ENCODE peak calls at places on chromosomes 3 and 15, in six cellular contexts. A is psoas muscle, X is amniotic stem cell, V is mesendoderm, L is GM12865, C is AML-193. W is an unnamed sample.
A peak's percentile ranks its signal among the peaks of the same experiment; 100 is the strongest.

GRCh38 chr3:146817705-146818104 is 212.6 kb upstream of the PLSCR5 start:
- DNase-seq in A (no peak), X (peak; percentile 34), V (peak; percentile 50), L (no peak), C (no peak), W (no peak)

GRCh38 chr15:75329571-75329970 is 6.3 kb upstream of the COMMD4 start:
- DNase-seq in A (no peak), X (no peak), V (no peak), L (no peak), C (no peak), W (no peak)

GRCh38 chr15:75153084-75153483 is 48.6 kb upstream of the C15orf39 start:
- DNase-seq in A (no peak), X (no peak), V (peak; percentile 55), L (peak; percentile 87), C (peak; percentile 40), W (no peak)

GRCh38 chr3:72255736-72256559 is 471.0 kb upstream of the PROK2 start:
- DNase-seq in A (no peak), X (no peak), V (peak; percentile 33), L (peak; percentile 57), C (no peak), W (no peak)

GRCh38 chr3:191136347-191136746 is 62.7 kb upstream of the OSTN start:
- DNase-seq in A (no peak), X (no peak), V (peak; percentile 36), L (peak; percentile 44), C (no peak), W (no peak)

GRCh38 chr3:134956395-134956794 is 161.3 kb downstream of the EPHB1 start:
- DNase-seq in A (no peak), X (no peak), V (no peak), L (peak; percentile 47), C (no peak), W (no peak)

GRCh38 chr15:80317389-80318169 is 65.6 kb upstream of the CTXND1 start:
- DNase-seq in A (no peak), X (peak; percentile 40), V (peak; percentile 37), L (peak; percentile 57), C (no peak), W (peak; percentile 79)

GRCh38 chr3:127729556-127730056 is 56.9 kb downstream of the ABTB1 start:
- DNase-seq in A (no peak), X (no peak), V (no peak), L (no peak), C (peak; percentile 98), W (no peak)

GRCh38 chr15:98720036-98720435 is 71.7 kb downstream of the IGF1R start:
- DNase-seq in A (no peak), X (no peak), V (no peak), L (no peak), C (no peak), W (no peak)

GRCh38 chr3:196149375-196149774 is 61.8 kb downstream of the ZDHHC19 start:
- DNase-seq in A (peak; percentile 45), X (no peak), V (no peak), L (no peak), C (no peak), W (no peak)

GRCh38 chr3:147008886-147009285 is 397.5 kb downstream of the ZIC4 start:
- DNase-seq in A (no peak), X (no peak), V (no peak), L (no peak), C (no peak), W (no peak)

GRCh38 chr3:178381555-178381954 is 154.7 kb upstream of the KCNMB2 start:
- DNase-seq in A (no peak), X (no peak), V (no peak), L (no peak), C (no peak), W (no peak)

GRCh38 chr3:163056874-163057497 is 1560.4 kb downstream of the OTOL1 start:
- DNase-seq in A (no peak), X (no peak), V (peak; percentile 71), L (peak; percentile 50), C (peak; percentile 38), W (no peak)

GRCh38 chr3:149471991-149472390 is 2.5 kb upstream of the TM4SF4 start:
- DNase-seq in A (no peak), X (no peak), V (no peak), L (no peak), C (no peak), W (no peak)

GRCh38 chr3:41338276-41338675 is 139.0 kb downstream of the CTNNB1 start:
- DNase-seq in A (no peak), X (no peak), V (no peak), L (no peak), C (no peak), W (no peak)

GRCh38 chr3:123765475-123766166 is 118.5 kb downstream of the MYLK start:
- DNase-seq in A (no peak), X (no peak), V (no peak), L (no peak), C (no peak), W (no peak)

GRCh38 chr3:18422972-18423371 is 2.2 kb downstream of the SATB1 start:
- DNase-seq in A (no peak), X (no peak), V (peak; percentile 22), L (no peak), C (no peak), W (no peak)

GRCh38 chr3:165256554-165256953 is 60.4 kb upstream of the SLITRK3 start:
- DNase-seq in A (no peak), X (no peak), V (no peak), L (no peak), C (no peak), W (no peak)

W was measured in islet precursor cell.